ENCODE peak calls at places on chromosome X, in five cellular contexts. T is coronary artery, L is germinal center, G is breast epithelium, N is AG08396. Z is an unnamed sample.

GRCh38 chrX:48471504-48471903 is 1.4 kb upstream of the SLC38A5 start:
- DNase-seq in T (no peak), L (no peak), G (no peak), N (no peak), Z (no peak)

GRCh38 chrX:123854329-123854728 is 5.5 kb upstream of the XIAP start:
- DNase-seq in T (no peak), L (no peak), G (no peak), N (no peak), Z (no peak)

GRCh38 chrX:13420545-13421183 is 100.8 kb upstream of the ATXN3L start:
- DNase-seq in T (no peak), L (peak), G (no peak), N (no peak), Z (no peak)

GRCh38 chrX:70421618-70422017 is 1.5 kb upstream of the GDPD2 start:
- DNase-seq in T (no peak), L (no peak), G (no peak), N (no peak), Z (no peak)

GRCh38 chrX:30990361-30990760 is 81.5 kb downstream of the FTHL17 start:
- DNase-seq in T (no peak), L (no peak), G (no peak), N (no peak), Z (no peak)

GRCh38 chrX:16839852-16840460 is 30.2 kb downstream of the RBBP7 start:
- DNase-seq in T (no peak), L (no peak), G (no peak), N (peak), Z (no peak)

GRCh38 chrX:132662844-132663243 is 174.0 kb upstream of the MBNL3 start:
- DNase-seq in T (no peak), L (no peak), G (no peak), N (no peak), Z (no peak)

GRCh38 chrX:9464435-9465371 is at the start of gene TBL1X:
- DNase-seq in T (no peak), L (peak), G (no peak), N (peak), Z (peak)

GRCh38 chrX:38473715-38474114 is 87.6 kb upstream of the TSPAN7 start:
- DNase-seq in T (no peak), L (no peak), G (no peak), N (no peak), Z (no peak)

GRCh38 chrX:54048413-54048812 is 4.1 kb upstream of the PHF8 start:
- DNase-seq in T (no peak), L (no peak), G (no peak), N (no peak), Z (no peak)

GRCh38 chrX:9341305-9342201 is 123.3 kb upstream of the TBL1X start:
- DNase-seq in T (no peak), L (peak), G (no peak), N (no peak), Z (peak)